ENCODE peak calls at places on chromosomes 12 and 14, in nine cellular contexts. S is GM12891, B is GM23338, R is spleen, I is GM12892, V is suprapubic skin, E is sigmoid colon, A is HCT116, N is stomach. T is an unnamed sample.

GRCh38 chr14:100988956-100989355 is 85.4 kb upstream of the RTL1 start:
- DNase-seq in S (no peak), B (no peak), R (no peak), I (no peak), V (no peak), E (no peak), A (peak), N (no peak), T (no peak)

GRCh38 chr14:65846469-65846868 is 433.9 kb downstream of the FUT8 start:
- DNase-seq in S (no peak), B (peak), R (no peak), I (no peak), V (no peak), E (no peak), A (no peak), N (no peak), T (no peak)

GRCh38 chr12:52525661-52526499 is 5.7 kb upstream of the KRT5 start:
- DNase-seq in S (no peak), B (no peak), R (no peak), I (no peak), V (peak), E (no peak), A (no peak), N (no peak), T (no peak)

GRCh38 chr12:6915023-6915788 is 826 bp downstream of the ENO2 start:
- DNase-seq in S (no peak), B (peak), R (peak), I (no peak), V (no peak), E (peak), A (no peak), N (no peak), T (no peak)

GRCh38 chr12:6547987-6548386 is 7.9 kb downstream of the IFFO1 start:
- DNase-seq in S (no peak), B (no peak), R (no peak), I (no peak), V (no peak), E (peak), A (no peak), N (no peak), T (no peak)

GRCh38 chr12:57602544-57602943 is 2.1 kb upstream of the DTX3 start:
- DNase-seq in S (no peak), B (no peak), R (no peak), I (no peak), V (no peak), E (no peak), A (no peak), N (no peak), T (no peak)

GRCh38 chr14:33404054-33404453 is 465.4 kb downstream of the NPAS3 start:
- DNase-seq in S (no peak), B (no peak), R (no peak), I (no peak), V (no peak), E (no peak), A (no peak), N (no peak), T (no peak)

GRCh38 chr14:65054471-65055085 is 47.7 kb downstream of the MAX start:
- DNase-seq in S (no peak), B (peak), R (peak), I (no peak), V (no peak), E (no peak), A (no peak), N (peak), T (peak)

GRCh38 chr12:39240144-39240486 is 202.8 kb downstream of the KIF21A start:
- DNase-seq in S (no peak), B (no peak), R (no peak), I (no peak), V (no peak), E (no peak), A (no peak), N (no peak), T (no peak)

GRCh38 chr12:18578191-18578590 is 159.6 kb downstream of the PLCZ1 start:
- DNase-seq in S (no peak), B (no peak), R (no peak), I (no peak), V (no peak), E (no peak), A (no peak), N (no peak), T (no peak)

GRCh38 chr12:71981149-71981548 is 42.5 kb downstream of the TPH2 start:
- DNase-seq in S (no peak), B (no peak), R (no peak), I (no peak), V (no peak), E (no peak), A (no peak), N (no peak), T (no peak)
- TF ChIP-seq POLR2AphosphoS5 in S (no peak), B (no peak), R (no peak), I (no peak), V (no peak), E (no peak), A (no peak), N (no peak), T (no peak)

GRCh38 chr14:54446201-54446693 is 5.1 kb upstream of the CNIH1 start:
- DNase-seq in S (no peak), B (no peak), R (no peak), I (no peak), V (no peak), E (no peak), A (no peak), N (no peak), T (no peak)

GRCh38 chr14:54444003-54444402 is 2.8 kb upstream of the CNIH1 start:
- DNase-seq in S (no peak), B (no peak), R (no peak), I (no peak), V (no peak), E (no peak), A (no peak), N (no peak), T (no peak)

GRCh38 chr14:54444701-54445100 is 3.5 kb upstream of the CNIH1 start:
- DNase-seq in S (no peak), B (no peak), R (no peak), I (no peak), V (no peak), E (no peak), A (no peak), N (no peak), T (no peak)

GRCh38 chr14:54450535-54450934 is 9.4 kb upstream of the CNIH1 start:
- DNase-seq in S (no peak), B (no peak), R (no peak), I (peak), V (no peak), E (no peak), A (no peak), N (no peak), T (peak)

GRCh38 chr14:54447231-54447692 is 6.1 kb upstream of the CNIH1 start:
- DNase-seq in S (no peak), B (no peak), R (no peak), I (no peak), V (no peak), E (no peak), A (no peak), N (peak), T (no peak)
- TF ChIP-seq POLR2AphosphoS5 in S (no peak), B (no peak), R (peak), I (no peak), V (no peak), E (no peak), A (no peak), N (no peak), T (peak)

GRCh38 chr14:52307870-52308269 is 6.2 kb upstream of the PTGER2 start:
- DNase-seq in S (no peak), B (no peak), R (no peak), I (no peak), V (no peak), E (no peak), A (no peak), N (no peak), T (no peak)

GRCh38 chr14:52304248-52304904 is 9.7 kb upstream of the PTGER2 start:
- DNase-seq in S (no peak), B (no peak), R (no peak), I (no peak), V (no peak), E (no peak), A (no peak), N (no peak), T (no peak)

GRCh38 chr14:52312872-52313492 is 1.1 kb upstream of the PTGER2 start:
- DNase-seq in S (no peak), B (no peak), R (no peak), I (no peak), V (no peak), E (no peak), A (no peak), N (no peak), T (no peak)

GRCh38 chr14:52305014-52305413 is 9.1 kb upstream of the PTGER2 start:
- DNase-seq in S (no peak), B (no peak), R (no peak), I (no peak), V (no peak), E (no peak), A (no peak), N (no peak), T (no peak)

DNA sequence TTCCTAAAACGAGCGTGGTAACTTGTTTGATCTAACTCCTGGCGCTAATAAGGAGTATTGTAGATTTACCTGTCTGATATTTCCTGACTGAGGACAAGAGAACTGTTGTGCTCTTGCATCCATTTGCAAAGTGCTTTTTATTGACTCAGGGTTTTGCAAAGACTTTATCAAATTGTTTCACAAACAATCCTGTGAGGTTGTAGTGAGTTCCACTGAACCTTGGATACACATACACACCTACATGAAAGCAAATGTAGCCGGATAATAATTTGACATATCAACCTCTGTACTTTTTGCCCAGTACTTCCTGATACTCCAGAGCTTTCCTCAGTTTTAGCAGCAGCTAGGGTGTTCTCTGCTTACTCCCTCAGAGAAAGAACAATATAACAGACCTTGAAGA is 6.7 kb upstream of the PTGER2 start:
- DNase-seq in S (no peak), B (no peak), R (no peak), I (no peak), V (no peak), E (no peak), A (no peak), N (no peak), T (no peak)
- TF ChIP-seq POLR2AphosphoS5 in S (no peak), B (no peak), R (no peak), I (no peak), V (no peak), E (no peak), A (no peak), N (no peak), T (no peak)

DNA sequence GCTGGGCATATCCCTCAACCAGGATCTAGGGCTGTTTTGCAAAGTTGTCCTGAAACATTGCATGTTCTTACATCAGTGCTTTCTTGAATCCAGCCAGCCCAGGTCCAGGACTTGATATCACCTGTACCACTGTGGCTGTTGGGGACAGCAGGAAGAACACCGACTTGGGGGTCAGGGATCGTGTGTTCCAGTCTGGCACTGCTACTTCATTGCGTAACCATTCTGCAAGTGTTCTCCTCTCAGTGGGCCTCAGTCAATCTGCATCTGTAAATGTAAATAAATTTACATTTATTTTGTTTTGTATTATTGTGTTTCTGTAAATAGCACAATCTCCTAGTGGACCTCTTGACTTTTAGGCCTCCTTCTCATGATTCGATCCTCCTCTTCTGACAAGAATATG is 167.3 kb downstream of the SUDS3 start:
- DNase-seq in S (no peak), B (no peak), R (no peak), I (no peak), V (no peak), E (no peak), A (no peak), N (no peak), T (no peak)
- TF ChIP-seq POLR2AphosphoS5 in S (no peak), B (no peak), R (no peak), I (no peak), V (no peak), E (no peak), A (no peak), N (no peak), T (no peak)

DNA sequence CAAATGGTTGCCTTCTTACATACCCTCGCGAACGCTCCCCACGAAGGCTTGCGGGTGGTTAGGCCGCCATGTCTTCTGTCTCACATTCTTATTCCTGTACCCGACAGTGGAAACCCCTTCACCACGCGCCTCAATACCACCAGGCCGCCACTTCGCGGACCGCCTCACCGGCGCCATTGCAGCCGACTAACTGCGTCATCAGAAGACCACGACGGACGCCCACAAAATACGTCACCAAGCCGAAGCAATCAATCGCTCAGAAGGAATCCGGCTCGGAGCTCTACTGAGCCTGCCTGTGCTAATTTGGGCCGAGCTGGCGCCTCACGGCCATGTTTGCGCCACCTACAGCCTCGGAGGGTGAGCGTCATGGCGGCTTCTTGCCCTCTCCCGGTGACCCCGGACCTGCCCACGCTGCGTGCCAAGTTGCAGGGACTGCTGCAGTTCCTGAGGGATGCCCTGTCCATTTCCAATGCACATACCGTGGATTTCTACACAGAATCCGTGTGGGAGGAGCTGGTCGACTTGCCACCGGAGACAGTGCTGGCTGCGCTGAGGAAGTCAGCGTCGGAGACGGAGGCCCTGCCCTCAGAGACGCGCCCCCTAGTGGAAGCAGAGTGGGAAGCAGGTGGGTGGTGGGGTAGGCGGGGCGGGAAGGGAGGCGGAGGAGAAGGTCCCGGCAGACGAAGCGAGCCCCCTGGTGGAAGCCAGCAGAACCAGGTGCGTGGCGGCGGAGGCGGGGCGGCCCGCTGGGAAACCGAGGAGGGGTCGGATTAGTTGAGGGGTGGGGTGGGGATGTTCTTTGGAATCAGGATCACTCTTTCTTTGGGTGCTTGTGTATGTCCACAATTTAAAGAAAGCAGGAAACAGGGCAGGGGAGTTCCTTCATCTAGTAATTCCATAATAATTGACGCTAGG is at the start of the genes CCDC59 and METTL25:
- DNase-seq in S (peak), B (peak), R (peak), I (peak), V (peak), E (peak), A (peak), N (peak), T (peak)
- TF ChIP-seq POLR2AphosphoS5 in S (peak), B (peak), R (peak), I (peak), V (peak), E (peak), A (peak), N (peak), T (peak)

DNA sequence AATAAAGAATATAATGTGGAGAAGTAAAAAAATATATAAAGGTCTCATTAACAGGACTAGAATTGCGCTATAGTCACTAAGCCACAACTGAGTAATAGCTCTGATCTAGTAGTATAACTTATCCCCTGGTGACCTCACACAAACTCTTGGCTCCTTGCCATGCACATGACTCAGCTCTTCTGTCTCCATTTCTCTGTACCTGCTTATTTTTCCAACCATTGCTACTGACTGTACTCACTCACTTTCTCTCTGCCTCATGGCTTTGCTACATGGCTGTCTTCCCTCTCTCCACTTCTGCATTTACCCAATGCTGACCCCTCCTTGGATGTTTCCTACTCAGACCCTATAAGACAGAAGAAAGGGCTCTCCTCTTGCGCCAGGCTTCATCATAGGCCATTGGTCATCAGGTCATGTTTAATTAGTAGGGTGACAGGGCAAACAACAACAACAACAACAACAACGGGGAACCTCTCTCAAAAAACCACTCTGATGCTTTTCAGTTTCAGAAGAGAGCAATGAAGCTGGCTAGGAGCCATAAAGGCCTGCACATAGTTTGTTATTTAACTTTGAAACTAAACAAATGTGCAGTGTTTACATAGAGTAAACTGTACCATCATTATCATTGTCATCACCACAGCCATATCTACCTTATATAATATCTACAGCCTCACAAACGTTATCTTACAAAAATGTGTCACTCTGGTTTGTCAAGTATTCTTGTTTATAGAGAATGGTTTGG is 25.6 kb upstream of the KRAS start:
- DNase-seq in S (no peak), B (no peak), R (no peak), I (no peak), V (no peak), E (peak), A (peak), N (peak), T (peak)
- TF ChIP-seq POLR2AphosphoS5 in S (no peak), B (no peak), R (no peak), I (no peak), V (no peak), E (no peak), A (no peak), N (no peak), T (no peak)

DNA sequence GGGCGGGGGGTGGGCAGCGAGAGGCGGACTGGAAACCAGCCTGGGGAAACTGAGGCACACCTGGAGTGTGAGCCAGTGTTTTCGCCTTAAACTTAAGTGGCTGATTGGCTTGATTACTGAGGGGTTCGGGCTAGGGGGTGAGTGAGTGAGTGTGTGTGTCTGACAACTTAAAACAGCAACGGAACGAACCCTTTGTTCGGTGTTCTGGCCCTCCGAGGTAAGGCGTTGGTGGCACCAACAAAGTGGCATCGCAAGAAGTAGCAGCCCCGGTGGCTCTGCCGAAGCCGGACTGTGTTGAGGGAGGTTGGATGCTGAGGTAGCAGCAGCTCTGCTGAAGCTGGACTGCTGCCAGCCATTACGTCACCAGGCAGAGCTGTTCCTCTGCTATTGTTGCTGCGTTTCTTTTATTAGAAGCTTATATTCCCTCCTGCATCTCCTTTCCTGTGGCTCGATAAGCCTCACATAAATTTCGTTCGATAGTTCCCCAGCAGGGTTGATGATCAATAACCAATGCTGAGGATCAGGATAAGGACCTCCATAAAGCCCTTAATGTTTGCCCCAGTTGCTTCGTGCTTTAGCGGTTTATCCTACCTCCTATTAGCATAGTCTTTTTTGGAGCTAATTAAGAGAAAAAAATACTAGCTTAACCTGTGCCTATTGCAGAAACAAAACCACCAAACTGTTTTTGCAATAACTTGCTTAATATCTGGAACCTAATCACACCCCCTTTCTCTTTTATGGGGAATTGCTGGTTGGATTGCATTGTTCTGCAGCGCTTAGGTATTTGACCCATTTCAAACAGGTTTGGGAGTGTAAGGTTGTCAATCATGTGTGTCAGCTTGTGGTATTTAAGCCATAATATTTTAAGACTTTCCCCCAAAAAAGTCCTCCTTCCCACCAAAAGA is 1.3 kb downstream of the GPR137C start:
- DNase-seq in S (no peak), B (peak), R (peak), I (peak), V (peak), E (peak), A (peak), N (peak), T (no peak)
- TF ChIP-seq POLR2AphosphoS5 in S (no peak), B (no peak), R (peak), I (no peak), V (no peak), E (peak), A (no peak), N (peak), T (peak)

GRCh38 chr12:119574255-119574654 is 19.3 kb upstream of the TMEM233 start:
- DNase-seq in S (no peak), B (no peak), R (no peak), I (no peak), V (no peak), E (no peak), A (no peak), N (no peak), T (no peak)
- TF ChIP-seq POLR2AphosphoS5 in S (no peak), B (no peak), R (no peak), I (no peak), V (no peak), E (no peak), A (no peak), N (no peak), T (no peak)

DNA sequence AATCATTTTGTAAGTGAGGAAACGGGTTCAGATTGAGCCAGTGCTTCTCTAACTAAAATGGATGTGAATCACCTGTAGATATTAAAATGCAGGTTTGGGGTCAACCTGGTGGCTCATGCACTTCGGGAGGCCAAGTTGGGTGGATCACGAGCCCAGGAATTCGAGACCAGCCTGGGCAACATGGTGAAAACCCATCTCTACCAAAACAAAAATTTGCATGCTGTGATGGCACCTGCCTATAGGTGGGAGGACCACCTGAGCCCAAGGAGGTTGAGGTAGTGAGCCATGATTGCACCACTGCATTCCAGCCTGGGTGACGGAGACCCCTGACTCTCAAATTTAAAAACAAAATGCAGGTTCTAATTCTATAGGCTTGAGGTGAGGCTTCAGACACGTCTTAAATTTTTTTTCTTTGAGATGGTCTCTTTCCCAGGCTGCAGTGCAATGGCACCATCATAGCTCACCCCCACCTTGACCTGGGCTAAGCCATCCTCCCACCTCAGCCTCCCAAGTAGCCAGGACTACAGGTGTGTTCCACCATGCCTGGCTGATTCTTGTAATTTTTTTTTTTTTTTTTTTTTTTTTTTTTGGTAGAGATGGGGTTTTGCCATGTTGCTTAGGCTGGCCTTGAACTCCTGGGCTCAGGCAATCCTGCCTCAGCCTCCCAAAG is 9.0 kb downstream of the TUBA1C start:
- DNase-seq in S (no peak), B (no peak), R (no peak), I (no peak), V (no peak), E (no peak), A (no peak), N (no peak), T (no peak)
- TF ChIP-seq POLR2AphosphoS5 in S (peak), B (no peak), R (no peak), I (peak), V (no peak), E (no peak), A (no peak), N (no peak), T (no peak)